ENCODE peak calls at places on chromosome 21, in nine cellular contexts. One of them, this sample, is unnamed.

GRCh38 chr21:45981154-45981606 is 390 bp upstream of the COL6A1 start:
- DNase-seq in midbrain: peak
- DNase-seq in NCI-H1930: peak
- DNase-seq in stimulated activated CD4-positive, alpha-beta T cell treated with anti-CD3 and anti-CD28 coated beads, Interleukin-1b, Interleukin-23, amount 100 ng/mL, for 48 hours: peak
- DNase-seq in cardiac fibroblast: peak
- DNase-seq in aorta: peak
- DNase-seq in bronchial epithelial cell: peak
- DNase-seq in ACHN: peak
- DNase-seq in Caki2: peak
- DNase-seq in this sample: peak

GRCh38 chr21:27953328-27954045 is 986.6 kb upstream of the ADAMTS5 start:
- DNase-seq in midbrain: no peak
- DNase-seq in NCI-H1930: no peak
- DNase-seq in stimulated activated CD4-positive, alpha-beta T cell treated with anti-CD3 and anti-CD28 coated beads, Interleukin-1b, Interleukin-23, amount 100 ng/mL, for 48 hours: no peak
- DNase-seq in cardiac fibroblast: peak
- DNase-seq in aorta: no peak
- DNase-seq in bronchial epithelial cell: peak
- DNase-seq in ACHN: no peak
- DNase-seq in Caki2: no peak
- DNase-seq in this sample: no peak

GRCh38 chr21:45644041-45644906 is 749 bp downstream of the PCBP3 start:
- DNase-seq in midbrain: no peak
- DNase-seq in NCI-H1930: no peak
- DNase-seq in stimulated activated CD4-positive, alpha-beta T cell treated with anti-CD3 and anti-CD28 coated beads, Interleukin-1b, Interleukin-23, amount 100 ng/mL, for 48 hours: no peak
- DNase-seq in cardiac fibroblast: peak
- DNase-seq in aorta: no peak
- DNase-seq in bronchial epithelial cell: no peak
- DNase-seq in ACHN: no peak
- DNase-seq in Caki2: no peak
- DNase-seq in this sample: no peak

GRCh38 chr21:46121286-46122221 is 23.6 kb downstream of the COL6A2 start:
- DNase-seq in midbrain: no peak
- DNase-seq in NCI-H1930: no peak
- DNase-seq in stimulated activated CD4-positive, alpha-beta T cell treated with anti-CD3 and anti-CD28 coated beads, Interleukin-1b, Interleukin-23, amount 100 ng/mL, for 48 hours: no peak
- DNase-seq in cardiac fibroblast: no peak
- DNase-seq in aorta: peak
- DNase-seq in bronchial epithelial cell: no peak
- DNase-seq in ACHN: no peak
- DNase-seq in Caki2: no peak
- DNase-seq in this sample: no peak

GRCh38 chr21:46662765-46663500 is 27.5 kb downstream of the PRMT2 start:
- DNase-seq in midbrain: no peak
- DNase-seq in NCI-H1930: no peak
- DNase-seq in stimulated activated CD4-positive, alpha-beta T cell treated with anti-CD3 and anti-CD28 coated beads, Interleukin-1b, Interleukin-23, amount 100 ng/mL, for 48 hours: no peak
- DNase-seq in cardiac fibroblast: no peak
- DNase-seq in aorta: no peak
- DNase-seq in bronchial epithelial cell: peak
- DNase-seq in ACHN: no peak
- DNase-seq in Caki2: no peak
- DNase-seq in this sample: no peak

GRCh38 chr21:39527664-39528381 is 76.1 kb downstream of the SH3BGR start:
- DNase-seq in midbrain: no peak
- DNase-seq in NCI-H1930: no peak
- DNase-seq in stimulated activated CD4-positive, alpha-beta T cell treated with anti-CD3 and anti-CD28 coated beads, Interleukin-1b, Interleukin-23, amount 100 ng/mL, for 48 hours: no peak
- DNase-seq in cardiac fibroblast: no peak
- DNase-seq in aorta: no peak
- DNase-seq in bronchial epithelial cell: no peak
- DNase-seq in ACHN: no peak
- DNase-seq in Caki2: no peak
- DNase-seq in this sample: no peak

GRCh38 chr21:29208044-29208665 is 77.7 kb downstream of the MAP3K7CL start:
- DNase-seq in midbrain: no peak
- DNase-seq in NCI-H1930: no peak
- DNase-seq in stimulated activated CD4-positive, alpha-beta T cell treated with anti-CD3 and anti-CD28 coated beads, Interleukin-1b, Interleukin-23, amount 100 ng/mL, for 48 hours: no peak
- DNase-seq in cardiac fibroblast: no peak
- DNase-seq in aorta: no peak
- DNase-seq in bronchial epithelial cell: no peak
- DNase-seq in ACHN: no peak
- DNase-seq in Caki2: no peak
- DNase-seq in this sample: no peak

GRCh38 chr21:35922618-35923017 is 137.7 kb downstream of the SETD4 start:
- DNase-seq in midbrain: no peak
- DNase-seq in NCI-H1930: no peak
- DNase-seq in stimulated activated CD4-positive, alpha-beta T cell treated with anti-CD3 and anti-CD28 coated beads, Interleukin-1b, Interleukin-23, amount 100 ng/mL, for 48 hours: no peak
- DNase-seq in cardiac fibroblast: peak
- DNase-seq in aorta: no peak
- DNase-seq in bronchial epithelial cell: peak
- DNase-seq in ACHN: no peak
- DNase-seq in Caki2: peak
- DNase-seq in this sample: no peak

GRCh38 chr21:41641821-41642368 is 125.0 kb downstream of the RIPK4 start:
- DNase-seq in midbrain: no peak
- DNase-seq in NCI-H1930: no peak
- DNase-seq in stimulated activated CD4-positive, alpha-beta T cell treated with anti-CD3 and anti-CD28 coated beads, Interleukin-1b, Interleukin-23, amount 100 ng/mL, for 48 hours: no peak
- DNase-seq in cardiac fibroblast: peak
- DNase-seq in aorta: peak
- DNase-seq in bronchial epithelial cell: peak
- DNase-seq in ACHN: peak
- DNase-seq in Caki2: peak
- DNase-seq in this sample: no peak

GRCh38 chr21:23543334-23543733 is 2063.9 kb downstream of the MRPL39 start:
- DNase-seq in midbrain: no peak
- DNase-seq in NCI-H1930: no peak
- DNase-seq in stimulated activated CD4-positive, alpha-beta T cell treated with anti-CD3 and anti-CD28 coated beads, Interleukin-1b, Interleukin-23, amount 100 ng/mL, for 48 hours: no peak
- DNase-seq in cardiac fibroblast: no peak
- DNase-seq in aorta: no peak
- DNase-seq in bronchial epithelial cell: no peak
- DNase-seq in ACHN: no peak
- DNase-seq in Caki2: no peak
- DNase-seq in this sample: no peak

GRCh38 chr21:29133796-29134195 is 3.4 kb downstream of the MAP3K7CL start:
- DNase-seq in midbrain: no peak
- DNase-seq in NCI-H1930: no peak
- DNase-seq in stimulated activated CD4-positive, alpha-beta T cell treated with anti-CD3 and anti-CD28 coated beads, Interleukin-1b, Interleukin-23, amount 100 ng/mL, for 48 hours: no peak
- DNase-seq in cardiac fibroblast: no peak
- DNase-seq in aorta: no peak
- DNase-seq in bronchial epithelial cell: no peak
- DNase-seq in ACHN: no peak
- DNase-seq in Caki2: peak
- DNase-seq in this sample: no peak

GRCh38 chr21:15149825-15150224 is 85.0 kb upstream of the NRIP1 start:
- DNase-seq in midbrain: no peak
- DNase-seq in NCI-H1930: no peak
- DNase-seq in stimulated activated CD4-positive, alpha-beta T cell treated with anti-CD3 and anti-CD28 coated beads, Interleukin-1b, Interleukin-23, amount 100 ng/mL, for 48 hours: no peak
- DNase-seq in cardiac fibroblast: no peak
- DNase-seq in aorta: no peak
- DNase-seq in bronchial epithelial cell: no peak
- DNase-seq in ACHN: no peak
- DNase-seq in Caki2: no peak
- DNase-seq in this sample: no peak

GRCh38 chr21:42518216-42518615 is 4.6 kb downstream of the SLC37A1 start:
- DNase-seq in midbrain: no peak
- DNase-seq in NCI-H1930: no peak
- DNase-seq in stimulated activated CD4-positive, alpha-beta T cell treated with anti-CD3 and anti-CD28 coated beads, Interleukin-1b, Interleukin-23, amount 100 ng/mL, for 48 hours: no peak
- DNase-seq in cardiac fibroblast: peak
- DNase-seq in aorta: no peak
- DNase-seq in bronchial epithelial cell: no peak
- DNase-seq in ACHN: peak
- DNase-seq in Caki2: peak
- DNase-seq in this sample: no peak

GRCh38 chr21:34962586-34963222 is 86.4 kb downstream of the RUNX1 start:
- DNase-seq in midbrain: no peak
- DNase-seq in NCI-H1930: no peak
- DNase-seq in stimulated activated CD4-positive, alpha-beta T cell treated with anti-CD3 and anti-CD28 coated beads, Interleukin-1b, Interleukin-23, amount 100 ng/mL, for 48 hours: peak
- DNase-seq in cardiac fibroblast: no peak
- DNase-seq in aorta: no peak
- DNase-seq in bronchial epithelial cell: no peak
- DNase-seq in ACHN: no peak
- DNase-seq in Caki2: no peak
- DNase-seq in this sample: no peak

GRCh38 chr21:42272984-42273600 is 42.1 kb downstream of the TFF3 start:
- DNase-seq in midbrain: no peak
- DNase-seq in NCI-H1930: no peak
- DNase-seq in stimulated activated CD4-positive, alpha-beta T cell treated with anti-CD3 and anti-CD28 coated beads, Interleukin-1b, Interleukin-23, amount 100 ng/mL, for 48 hours: no peak
- DNase-seq in cardiac fibroblast: no peak
- DNase-seq in aorta: no peak
- DNase-seq in bronchial epithelial cell: no peak
- DNase-seq in ACHN: no peak
- DNase-seq in Caki2: no peak
- DNase-seq in this sample: no peak

GRCh38 chr21:35159881-35160280 is 110.8 kb upstream of the RUNX1 start:
- DNase-seq in midbrain: no peak
- DNase-seq in NCI-H1930: no peak
- DNase-seq in stimulated activated CD4-positive, alpha-beta T cell treated with anti-CD3 and anti-CD28 coated beads, Interleukin-1b, Interleukin-23, amount 100 ng/mL, for 48 hours: no peak
- DNase-seq in cardiac fibroblast: peak
- DNase-seq in aorta: no peak
- DNase-seq in bronchial epithelial cell: peak
- DNase-seq in ACHN: no peak
- DNase-seq in Caki2: peak
- DNase-seq in this sample: no peak

GRCh38 chr21:33360281-33360680 is 35.5 kb downstream of the IFNAR1 start:
- DNase-seq in midbrain: no peak
- DNase-seq in NCI-H1930: no peak
- DNase-seq in stimulated activated CD4-positive, alpha-beta T cell treated with anti-CD3 and anti-CD28 coated beads, Interleukin-1b, Interleukin-23, amount 100 ng/mL, for 48 hours: no peak
- DNase-seq in cardiac fibroblast: peak
- DNase-seq in aorta: no peak
- DNase-seq in bronchial epithelial cell: peak
- DNase-seq in ACHN: no peak
- DNase-seq in Caki2: no peak
- DNase-seq in this sample: no peak

GRCh38 chr21:43719748-43720538 is 1.0 kb downstream of the PDXK start:
- DNase-seq in midbrain: no peak
- DNase-seq in NCI-H1930: no peak
- DNase-seq in stimulated activated CD4-positive, alpha-beta T cell treated with anti-CD3 and anti-CD28 coated beads, Interleukin-1b, Interleukin-23, amount 100 ng/mL, for 48 hours: no peak
- DNase-seq in cardiac fibroblast: no peak
- DNase-seq in aorta: peak
- DNase-seq in bronchial epithelial cell: no peak
- DNase-seq in ACHN: no peak
- DNase-seq in Caki2: no peak
- DNase-seq in this sample: no peak

GRCh38 chr21:33761104-33762036 is 119.1 kb downstream of the ITSN1 start:
- DNase-seq in midbrain: no peak
- DNase-seq in NCI-H1930: no peak
- DNase-seq in stimulated activated CD4-positive, alpha-beta T cell treated with anti-CD3 and anti-CD28 coated beads, Interleukin-1b, Interleukin-23, amount 100 ng/mL, for 48 hours: no peak
- DNase-seq in cardiac fibroblast: peak
- DNase-seq in aorta: peak
- DNase-seq in bronchial epithelial cell: peak
- DNase-seq in ACHN: peak
- DNase-seq in Caki2: peak
- DNase-seq in this sample: no peak

GRCh38 chr21:30689822-30690221 is 28.8 kb downstream of the KRTAP21-3 start:
- DNase-seq in midbrain: no peak
- DNase-seq in NCI-H1930: no peak
- DNase-seq in stimulated activated CD4-positive, alpha-beta T cell treated with anti-CD3 and anti-CD28 coated beads, Interleukin-1b, Interleukin-23, amount 100 ng/mL, for 48 hours: no peak
- DNase-seq in cardiac fibroblast: no peak
- DNase-seq in aorta: no peak
- DNase-seq in bronchial epithelial cell: no peak
- DNase-seq in ACHN: no peak
- DNase-seq in Caki2: no peak
- DNase-seq in this sample: no peak

GRCh38 chr21:33685613-33686197 is 43.4 kb downstream of the ITSN1 start:
- DNase-seq in midbrain: no peak
- DNase-seq in NCI-H1930: no peak
- DNase-seq in stimulated activated CD4-positive, alpha-beta T cell treated with anti-CD3 and anti-CD28 coated beads, Interleukin-1b, Interleukin-23, amount 100 ng/mL, for 48 hours: no peak
- DNase-seq in cardiac fibroblast: peak
- DNase-seq in aorta: no peak
- DNase-seq in bronchial epithelial cell: peak
- DNase-seq in ACHN: peak
- DNase-seq in Caki2: no peak
- DNase-seq in this sample: no peak

GRCh38 chr21:35399002-35399401 is 349.9 kb upstream of the RUNX1 start:
- DNase-seq in midbrain: no peak
- DNase-seq in NCI-H1930: no peak
- DNase-seq in stimulated activated CD4-positive, alpha-beta T cell treated with anti-CD3 and anti-CD28 coated beads, Interleukin-1b, Interleukin-23, amount 100 ng/mL, for 48 hours: no peak
- DNase-seq in cardiac fibroblast: no peak
- DNase-seq in aorta: no peak
- DNase-seq in bronchial epithelial cell: no peak
- DNase-seq in ACHN: peak
- DNase-seq in Caki2: no peak
- DNase-seq in this sample: no peak

GRCh38 chr21:38824124-38824822 is 18.5 kb downstream of the ETS2 start:
- DNase-seq in midbrain: no peak
- DNase-seq in NCI-H1930: no peak
- DNase-seq in stimulated activated CD4-positive, alpha-beta T cell treated with anti-CD3 and anti-CD28 coated beads, Interleukin-1b, Interleukin-23, amount 100 ng/mL, for 48 hours: no peak
- DNase-seq in cardiac fibroblast: peak
- DNase-seq in aorta: no peak
- DNase-seq in bronchial epithelial cell: no peak
- DNase-seq in ACHN: no peak
- DNase-seq in Caki2: no peak
- DNase-seq in this sample: peak

GRCh38 chr21:42234464-42235241 is 15.7 kb downstream of the ABCG1 start:
- DNase-seq in midbrain: peak
- DNase-seq in NCI-H1930: peak
- DNase-seq in stimulated activated CD4-positive, alpha-beta T cell treated with anti-CD3 and anti-CD28 coated beads, Interleukin-1b, Interleukin-23, amount 100 ng/mL, for 48 hours: peak
- DNase-seq in cardiac fibroblast: peak
- DNase-seq in aorta: peak
- DNase-seq in bronchial epithelial cell: peak
- DNase-seq in ACHN: peak
- DNase-seq in Caki2: peak
- DNase-seq in this sample: no peak

GRCh38 chr21:46193829-46194373 is 9.6 kb upstream of the SPATC1L start:
- DNase-seq in midbrain: no peak
- DNase-seq in NCI-H1930: no peak
- DNase-seq in stimulated activated CD4-positive, alpha-beta T cell treated with anti-CD3 and anti-CD28 coated beads, Interleukin-1b, Interleukin-23, amount 100 ng/mL, for 48 hours: no peak
- DNase-seq in cardiac fibroblast: no peak
- DNase-seq in aorta: peak
- DNase-seq in bronchial epithelial cell: no peak
- DNase-seq in ACHN: no peak
- DNase-seq in Caki2: no peak
- DNase-seq in this sample: peak

GRCh38 chr21:26840912-26841311 is 4.3 kb downstream of the ADAMTS1 start:
- DNase-seq in midbrain: no peak
- DNase-seq in NCI-H1930: no peak
- DNase-seq in stimulated activated CD4-positive, alpha-beta T cell treated with anti-CD3 and anti-CD28 coated beads, Interleukin-1b, Interleukin-23, amount 100 ng/mL, for 48 hours: no peak
- DNase-seq in cardiac fibroblast: peak
- DNase-seq in aorta: peak
- DNase-seq in bronchial epithelial cell: peak
- DNase-seq in ACHN: peak
- DNase-seq in Caki2: peak
- DNase-seq in this sample: no peak

GRCh38 chr21:27045281-27045985 is 78.5 kb upstream of the ADAMTS5 start:
- DNase-seq in midbrain: no peak
- DNase-seq in NCI-H1930: no peak
- DNase-seq in stimulated activated CD4-positive, alpha-beta T cell treated with anti-CD3 and anti-CD28 coated beads, Interleukin-1b, Interleukin-23, amount 100 ng/mL, for 48 hours: no peak
- DNase-seq in cardiac fibroblast: no peak
- DNase-seq in aorta: no peak
- DNase-seq in bronchial epithelial cell: peak
- DNase-seq in ACHN: no peak
- DNase-seq in Caki2: no peak
- DNase-seq in this sample: no peak

GRCh38 chr21:46626536-46627302 is 8.8 kb upstream of the PRMT2 start:
- DNase-seq in midbrain: no peak
- DNase-seq in NCI-H1930: no peak
- DNase-seq in stimulated activated CD4-positive, alpha-beta T cell treated with anti-CD3 and anti-CD28 coated beads, Interleukin-1b, Interleukin-23, amount 100 ng/mL, for 48 hours: no peak
- DNase-seq in cardiac fibroblast: no peak
- DNase-seq in aorta: no peak
- DNase-seq in bronchial epithelial cell: no peak
- DNase-seq in ACHN: no peak
- DNase-seq in Caki2: no peak
- DNase-seq in this sample: no peak

GRCh38 chr21:34795152-34796141 is 126.7 kb downstream of the CLIC6 start:
- DNase-seq in midbrain: no peak
- DNase-seq in NCI-H1930: no peak
- DNase-seq in stimulated activated CD4-positive, alpha-beta T cell treated with anti-CD3 and anti-CD28 coated beads, Interleukin-1b, Interleukin-23, amount 100 ng/mL, for 48 hours: no peak
- DNase-seq in cardiac fibroblast: peak
- DNase-seq in aorta: no peak
- DNase-seq in bronchial epithelial cell: peak
- DNase-seq in ACHN: no peak
- DNase-seq in Caki2: peak
- DNase-seq in this sample: no peak

GRCh38 chr21:41753001-41753725 is 13.7 kb downstream of the RIPK4 start:
- DNase-seq in midbrain: no peak
- DNase-seq in NCI-H1930: no peak
- DNase-seq in stimulated activated CD4-positive, alpha-beta T cell treated with anti-CD3 and anti-CD28 coated beads, Interleukin-1b, Interleukin-23, amount 100 ng/mL, for 48 hours: no peak
- DNase-seq in cardiac fibroblast: no peak
- DNase-seq in aorta: peak
- DNase-seq in bronchial epithelial cell: no peak
- DNase-seq in ACHN: no peak
- DNase-seq in Caki2: no peak
- DNase-seq in this sample: no peak

GRCh38 chr21:26171310-26172100 is 935 bp upstream of the APP start:
- DNase-seq in midbrain: no peak
- DNase-seq in NCI-H1930: no peak
- DNase-seq in stimulated activated CD4-positive, alpha-beta T cell treated with anti-CD3 and anti-CD28 coated beads, Interleukin-1b, Interleukin-23, amount 100 ng/mL, for 48 hours: no peak
- DNase-seq in cardiac fibroblast: no peak
- DNase-seq in aorta: no peak
- DNase-seq in bronchial epithelial cell: no peak
- DNase-seq in ACHN: no peak
- DNase-seq in Caki2: no peak
- DNase-seq in this sample: no peak